ENCODE peak calls at places on chromosomes 6 and 20, in ten cellular contexts. H is chondrocyte; X is GM06990; B is HL-60; Z is foreskin fibroblast; L is B cell; K is RWPE1; P is left ventricle myocardium inferior; O is GM10248; U is CD8-positive, alpha-beta T cell. C is an unnamed sample.

GRCh38 chr6:166325383-166326042 is 16.8 kb downstream of the SFT2D1 start:
- DNase-seq in O (peak; percentile 52), H (no peak), K (no peak), Z (no peak), P (no peak), B (no peak), X (peak; percentile 41), U (no peak), L (no peak), C (no peak)

GRCh38 chr20:38833857-38834164 is 28.3 kb downstream of the PPP1R16B start:
- DNase-seq in P (no peak), U (no peak), Z (no peak), H (no peak), K (no peak), L (peak; percentile 42), O (peak; percentile 36), X (no peak), B (no peak), C (no peak)

GRCh38 chr20:50721881-50722281 is 9.5 kb upstream of the PARD6B start:
- DNase-seq in Z (no peak), K (no peak), P (peak; percentile 57), B (no peak), O (no peak), H (no peak), X (no peak), U (no peak), L (no peak), C (no peak)

GRCh38 chr20:22379472-22379871 is 204.9 kb downstream of the FOXA2 start:
- DNase-seq in B (no peak), Z (peak; percentile 9), U (no peak), H (no peak), L (no peak), K (peak; percentile 91), X (no peak), P (no peak), O (no peak), C (no peak)

GRCh38 chr6:69593706-69594105 is 203.1 kb downstream of the LMBRD1 start:
- DNase-seq in H (no peak), P (no peak), O (no peak), L (no peak), X (no peak), K (no peak), U (no peak), B (no peak), Z (no peak), C (no peak)

GRCh38 chr6:139378882-139379341 is 4.5 kb upstream of the CITED2 start:
- DNase-seq in U (no peak), X (no peak), L (no peak), H (no peak), B (no peak), K (peak; percentile 80), Z (no peak), P (no peak), O (no peak), C (no peak)

GRCh38 chr6:145507251-145507650 is 228.1 kb downstream of the EPM2A start:
- DNase-seq in X (no peak), O (no peak), B (no peak), L (no peak), H (no peak), K (peak; percentile 8), Z (no peak), U (no peak), P (no peak), C (no peak)

GRCh38 chr6:45710304-45710821 is 305.3 kb downstream of the CLIC5 start:
- DNase-seq in H (no peak), L (peak; percentile 23), P (no peak), U (peak; percentile 25), O (peak; percentile 61), K (no peak), B (peak; percentile 84), Z (no peak), X (peak; percentile 62), C (peak; percentile 86)

GRCh38 chr6:166152660-166153059 is 15.0 kb downstream of the TBXT start:
- DNase-seq in B (no peak), P (no peak), K (no peak), Z (no peak), O (no peak), X (no peak), H (no peak), U (no peak), L (no peak), C (no peak)

GRCh38 chr20:36400901-36401300 is 94.8 kb downstream of the DLGAP4 start:
- DNase-seq in X (no peak), B (no peak), K (no peak), U (no peak), Z (no peak), P (no peak), L (no peak), H (no peak), O (no peak), C (no peak)

GRCh38 chr6:23213193-23213592 is 643.8 kb downstream of the HDGFL1 start:
- DNase-seq in P (no peak), O (no peak), H (no peak), Z (peak; percentile 14), B (no peak), X (no peak), U (no peak), K (no peak), L (no peak), C (no peak)

GRCh38 chr6:111642463-111643158 is 36.9 kb upstream of the TRAF3IP2 start:
- DNase-seq in Z (no peak), L (peak; percentile 48), X (no peak), O (peak; percentile 71), B (no peak), K (peak; percentile 36), U (peak; percentile 20), P (peak; percentile 65), H (no peak), C (no peak)

GRCh38 chr6:27293436-27294152 is 18.5 kb downstream of the POM121L2 start:
- DNase-seq in Z (peak; percentile 62), B (no peak), L (no peak), U (no peak), H (no peak), O (no peak), X (no peak), P (no peak), K (no peak), C (no peak)

GRCh38 chr6:134173936-134174789 is 121.7 kb upstream of the SLC2A12 start:
- DNase-seq in Z (peak; percentile 72), H (no peak), L (peak; percentile 87), X (peak; percentile 34), P (peak; percentile 83), B (peak; percentile 57), O (peak; percentile 59), U (peak; percentile 92), K (peak; percentile 65), C (peak; percentile 58)

GRCh38 chr6:134176283-134176975 is 124.0 kb upstream of the SLC2A12 start:
- DNase-seq in P (peak; percentile 62), B (no peak), L (peak; percentile 39), U (no peak), O (peak; percentile 25), Z (no peak), K (no peak), H (no peak), X (no peak), C (peak; percentile 51)

GRCh38 chr6:134173007-134173690 is 120.7 kb upstream of the SLC2A12 start:
- DNase-seq in L (no peak), X (no peak), Z (no peak), P (no peak), O (no peak), B (no peak), U (no peak), K (peak; percentile 26), H (no peak), C (no peak)

GRCh38 chr6:134175532-134176282 is 123.3 kb upstream of the SLC2A12 start:
- DNase-seq in H (peak; percentile 94), K (peak; percentile 42), X (no peak), P (peak; percentile 79), O (peak; percentile 37), L (no peak), U (peak; percentile 52), B (no peak), Z (peak; percentile 77), C (peak; percentile 76)

GRCh38 chr6:134174790-134175531 is 122.5 kb upstream of the SLC2A12 start:
- DNase-seq in B (peak; percentile 67), H (peak; percentile 95), K (peak; percentile 78), X (peak; percentile 88), Z (peak; percentile 89), P (peak; percentile 94), O (peak; percentile 92), L (peak; percentile 97), U (peak; percentile 95), C (peak; percentile 93)
- TF ChIP-seq CTCF in B (no peak), H (peak; percentile 29), K (no peak), X (no peak), Z (peak; percentile 6), P (no peak), O (no peak), L (no peak), U (no peak), C (no peak)

DNA sequence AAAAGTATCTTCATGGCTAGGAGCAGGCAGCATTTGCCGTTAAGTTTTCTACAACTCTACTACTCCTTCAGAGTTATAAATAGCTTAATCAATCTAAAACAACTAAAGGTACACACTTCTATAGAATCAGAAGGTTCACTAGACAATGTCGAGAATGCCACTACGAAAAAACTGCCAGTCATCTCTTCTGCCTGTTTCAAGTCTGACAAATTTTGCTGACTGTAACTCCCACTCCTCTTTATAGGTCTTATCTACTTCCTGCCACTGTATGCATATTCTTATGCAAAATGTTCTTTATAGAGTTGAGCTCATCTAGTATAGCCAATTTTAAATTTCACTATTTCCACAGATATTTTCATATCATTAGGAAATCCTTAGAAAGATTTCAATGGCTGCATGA is 160.1 kb downstream of the EYS start:
- DNase-seq in Z (no peak), U (no peak), X (no peak), O (no peak), B (no peak), P (no peak), K (no peak), L (no peak), H (no peak), C (no peak)
- TF ChIP-seq CTCF in Z (no peak), U (no peak), X (no peak), O (no peak), B (no peak), P (no peak), K (no peak), L (no peak), H (no peak), C (no peak)

GRCh38 chr6:99575544-99576227 is 7.2 kb upstream of the CCNC start:
- DNase-seq in B (no peak), K (no peak), H (no peak), Z (no peak), P (no peak), X (no peak), U (no peak), L (no peak), O (no peak), C (no peak)

GRCh38 chr6:99573980-99574617 is 5.6 kb upstream of the CCNC start:
- DNase-seq in X (no peak), P (no peak), K (no peak), O (no peak), B (no peak), L (no peak), U (no peak), H (no peak), Z (no peak), C (no peak)

GRCh38 chr6:99579781-99580180 is 11.3 kb upstream of the CCNC start:
- DNase-seq in P (no peak), H (no peak), X (no peak), B (no peak), O (no peak), Z (no peak), U (no peak), K (no peak), L (no peak), C (no peak)
- TF ChIP-seq CTCF in P (no peak), H (no peak), X (no peak), B (no peak), O (no peak), Z (no peak), U (no peak), K (no peak), L (no peak), C (no peak)

GRCh38 chr6:51495016-51495805 is 592.2 kb downstream of the PKHD1 start:
- DNase-seq in Z (no peak), P (no peak), X (no peak), H (no peak), O (no peak), B (no peak), K (no peak), U (no peak), L (no peak), C (no peak)
- TF ChIP-seq CTCF in Z (no peak), P (no peak), X (no peak), H (no peak), O (no peak), B (no peak), K (no peak), U (no peak), L (no peak), C (no peak)

C was measured in CD14-positive monocyte.